ENCODE peak calls at places on chromosomes 3 and 15, in nine cellular contexts. H is stomach, X is transverse colon, Y is HepG2, L is sigmoid colon, I is GM12891, U is Panc1, J is suprapubic skin, O is HCT116. K is an unnamed sample.

GRCh38 chr3:12508316-12508715 is 24.0 kb downstream of the TSEN2 start:
- DNase-seq in H (no peak), X (peak), Y (no peak), L (peak), I (no peak), U (no peak), J (no peak), O (no peak), K (no peak)

GRCh38 chr3:120192579-120192978 is 92.4 kb downstream of the GPR156 start:
- DNase-seq in H (no peak), X (no peak), Y (no peak), L (no peak), I (no peak), U (no peak), J (no peak), O (no peak), K (no peak)

GRCh38 chr3:75232216-75232615 is 431.9 kb upstream of the FRG2C start:
- DNase-seq in H (no peak), X (no peak), Y (no peak), L (no peak), I (no peak), U (no peak), J (no peak), O (no peak), K (no peak)

GRCh38 chr3:55488398-55489055 is 1.4 kb upstream of the WNT5A start:
- DNase-seq in H (peak), X (peak), Y (no peak), L (peak), I (no peak), U (no peak), J (no peak), O (no peak), K (peak)

GRCh38 chr3:159158213-159158612 is 356.4 kb downstream of the MFSD1 start:
- DNase-seq in H (no peak), X (no peak), Y (no peak), L (no peak), I (no peak), U (no peak), J (no peak), O (peak), K (peak)

GRCh38 chr15:49418811-49419210 is 4.2 kb upstream of the FGF7 start:
- DNase-seq in H (no peak), X (no peak), Y (no peak), L (no peak), I (no peak), U (no peak), J (no peak), O (no peak), K (no peak)

GRCh38 chr3:108001457-108001856 is 89.4 kb downstream of the CD47 start:
- DNase-seq in H (no peak), X (peak), Y (no peak), L (no peak), I (no peak), U (no peak), J (no peak), O (no peak), K (no peak)

GRCh38 chr3:50241163-50241562 is 5.2 kb downstream of the GNAI2 start:
- DNase-seq in H (no peak), X (no peak), Y (no peak), L (no peak), I (no peak), U (no peak), J (no peak), O (no peak), K (peak)

GRCh38 chr3:15667484-15667883 is 65.9 kb downstream of the BTD start:
- DNase-seq in H (no peak), X (no peak), Y (no peak), L (no peak), I (no peak), U (no peak), J (no peak), O (no peak), K (no peak)

GRCh38 chr3:110738531-110738930 is 333.1 kb upstream of the NECTIN3 start:
- DNase-seq in H (no peak), X (no peak), Y (no peak), L (no peak), I (no peak), U (no peak), J (no peak), O (no peak), K (no peak)

GRCh38 chr3:169495569-169495968 is 167.9 kb downstream of the MECOM start:
- DNase-seq in H (no peak), X (no peak), Y (no peak), L (no peak), I (no peak), U (no peak), J (no peak), O (no peak), K (no peak)

GRCh38 chr3:76206351-76206750 is 421.0 kb upstream of the ZNF717 start:
- DNase-seq in H (no peak), X (no peak), Y (no peak), L (no peak), I (no peak), U (no peak), J (no peak), O (no peak), K (no peak)

GRCh38 chr15:90862964-90863721 is 5.2 kb upstream of the FURIN start:
- DNase-seq in H (no peak), X (no peak), Y (no peak), L (no peak), I (no peak), U (no peak), J (no peak), O (no peak), K (no peak)

GRCh38 chr3:149162007-149162406 is 32.6 kb downstream of the HPS3 start:
- DNase-seq in H (no peak), X (no peak), Y (no peak), L (no peak), I (no peak), U (no peak), J (no peak), O (no peak), K (no peak)

GRCh38 chr3:142315083-142315482 is 89.7 kb upstream of the GK5 start:
- DNase-seq in H (no peak), X (no peak), Y (peak), L (no peak), I (no peak), U (no peak), J (no peak), O (no peak), K (peak)

GRCh38 chr15:57010724-57011123 is 92.3 kb downstream of the TCF12 start:
- DNase-seq in H (no peak), X (no peak), Y (no peak), L (no peak), I (no peak), U (no peak), J (no peak), O (no peak), K (no peak)

GRCh38 chr3:72848703-72849081 is 447 bp upstream of the SHQ1 start:
- DNase-seq in H (no peak), X (no peak), Y (no peak), L (no peak), I (peak), U (no peak), J (no peak), O (no peak), K (no peak)

GRCh38 chr3:46472736-46473135 is 8.0 kb upstream of the LTF start:
- DNase-seq in H (no peak), X (no peak), Y (no peak), L (no peak), I (no peak), U (no peak), J (peak), O (no peak), K (no peak)

GRCh38 chr3:78990164-78990563 is 777.6 kb downstream of the ROBO1 start:
- DNase-seq in H (no peak), X (no peak), Y (no peak), L (no peak), I (no peak), U (no peak), J (no peak), O (no peak), K (no peak)

GRCh38 chr3:42369304-42369703 is 41.1 kb downstream of the LYZL4 start:
- DNase-seq in H (peak), X (peak), Y (no peak), L (peak), I (peak), U (no peak), J (peak), O (no peak), K (peak)

GRCh38 chr15:101510212-101511197 is 21.0 kb upstream of the PCSK6 start:
- DNase-seq in H (no peak), X (no peak), Y (no peak), L (no peak), I (no peak), U (no peak), J (no peak), O (no peak), K (no peak)

GRCh38 chr3:42262525-42262924 is 3.5 kb downstream of the CCK start:
- DNase-seq in H (no peak), X (no peak), Y (no peak), L (no peak), I (no peak), U (no peak), J (no peak), O (peak), K (no peak)

GRCh38 chr3:168618827-168619226 is 523.1 kb upstream of the GOLIM4 start:
- DNase-seq in H (no peak), X (no peak), Y (no peak), L (no peak), I (no peak), U (no peak), J (no peak), O (no peak), K (peak)

GRCh38 chr3:69084668-69085542 is at the start of gene ARL6IP5:
- DNase-seq in H (peak), X (peak), Y (peak), L (peak), I (no peak), U (no peak), J (peak), O (peak), K (peak)

GRCh38 chr3:79887203-79887602 is 119.4 kb upstream of the ROBO1 start:
- DNase-seq in H (no peak), X (no peak), Y (no peak), L (no peak), I (no peak), U (no peak), J (no peak), O (no peak), K (no peak)

GRCh38 chr3:38004415-38005075 is 14.0 kb downstream of the VILL start:
- DNase-seq in H (peak), X (peak), Y (peak), L (peak), I (no peak), U (no peak), J (no peak), O (peak), K (peak)

GRCh38 chr15:42138968-42139386 is 17.5 kb downstream of the PLA2G4F start:
- DNase-seq in H (peak), X (peak), Y (peak), L (peak), I (no peak), U (no peak), J (peak), O (no peak), K (no peak)

GRCh38 chr3:129036234-129037092 is 24.1 kb upstream of the GP9 start:
- DNase-seq in H (no peak), X (no peak), Y (no peak), L (no peak), I (no peak), U (no peak), J (no peak), O (no peak), K (no peak)

GRCh38 chr3:53822331-53822741 is 23.9 kb downstream of the CHDH start:
- DNase-seq in H (peak), X (no peak), Y (no peak), L (peak), I (no peak), U (no peak), J (peak), O (no peak), K (no peak)

GRCh38 chr15:76196286-76196948 is 114.9 kb downstream of the ETFA start:
- DNase-seq in H (peak), X (peak), Y (peak), L (peak), I (no peak), U (no peak), J (peak), O (peak), K (no peak)

GRCh38 chr3:183178833-183179549 is 16.5 kb upstream of the LAMP3 start:
- DNase-seq in H (peak), X (peak), Y (no peak), L (no peak), I (peak), U (no peak), J (no peak), O (no peak), K (peak)

GRCh38 chr3:157769378-157769777 is 266.2 kb upstream of the VEPH1 start:
- DNase-seq in H (no peak), X (no peak), Y (no peak), L (no peak), I (no peak), U (no peak), J (no peak), O (no peak), K (peak)

GRCh38 chr15:90934949-90935751 is at the start of gene UNC45A:
- DNase-seq in H (peak), X (peak), Y (peak), L (peak), I (peak), U (no peak), J (peak), O (peak), K (peak)

GRCh38 chr3:77134801-77135200 is 94.9 kb downstream of the ROBO2 start:
- DNase-seq in H (no peak), X (no peak), Y (no peak), L (no peak), I (no peak), U (no peak), J (no peak), O (no peak), K (no peak)

DNA sequence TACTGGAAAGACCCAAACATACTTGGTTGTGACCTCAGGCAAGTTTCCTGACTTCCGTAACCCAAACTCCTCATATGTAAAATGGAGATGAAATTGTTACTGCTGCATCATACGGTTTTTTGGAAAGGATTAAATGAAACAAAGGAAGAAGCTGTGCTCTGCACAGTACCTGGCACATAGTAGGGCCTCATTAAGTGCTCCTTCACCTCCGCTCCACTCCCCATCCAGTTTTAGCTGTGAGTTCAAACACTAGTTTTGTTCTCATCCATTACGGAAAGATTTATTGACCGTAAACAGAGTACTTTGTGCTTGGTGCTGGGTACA is 381 bp upstream of the ICE2 start:
- DNase-seq in H (no peak), X (no peak), Y (no peak), L (no peak), I (no peak), U (no peak), J (no peak), O (no peak), K (no peak)
- TF ChIP-seq POLR2AphosphoS5 in H (no peak), X (no peak), Y (no peak), L (no peak), I (no peak), U (no peak), J (no peak), O (no peak), K (no peak)

GRCh38 chr3:106255870-106256248 is 387.0 kb upstream of the CBLB start:
- DNase-seq in H (no peak), X (peak), Y (no peak), L (no peak), I (peak), U (no peak), J (no peak), O (no peak), K (no peak)
- TF ChIP-seq POLR2AphosphoS5 in H (no peak), X (no peak), Y (no peak), L (no peak), I (peak), U (no peak), J (no peak), O (no peak), K (no peak)

GRCh38 chr3:115862099-115862498 is 238.8 kb downstream of the GAP43 start:
- DNase-seq in H (no peak), X (no peak), Y (no peak), L (no peak), I (no peak), U (no peak), J (no peak), O (no peak), K (no peak)
- TF ChIP-seq POLR2AphosphoS5 in H (no peak), X (no peak), Y (no peak), L (no peak), I (no peak), U (no peak), J (no peak), O (no peak), K (no peak)

GRCh38 chr3:14329842-14330241 is 72.6 kb upstream of the SLC6A6 start:
- DNase-seq in H (no peak), X (no peak), Y (no peak), L (no peak), I (no peak), U (no peak), J (no peak), O (no peak), K (no peak)

GRCh38 chr3:14330508-14330907 is 71.9 kb upstream of the SLC6A6 start:
- DNase-seq in H (no peak), X (no peak), Y (no peak), L (no peak), I (no peak), U (no peak), J (no peak), O (no peak), K (no peak)

GRCh38 chr3:14328422-14328821 is 74.0 kb upstream of the SLC6A6 start:
- DNase-seq in H (no peak), X (no peak), Y (no peak), L (no peak), I (no peak), U (no peak), J (no peak), O (no peak), K (no peak)

GRCh38 chr3:14331273-14331672 is 71.1 kb upstream of the SLC6A6 start:
- DNase-seq in H (peak), X (peak), Y (no peak), L (no peak), I (no peak), U (no peak), J (no peak), O (no peak), K (no peak)

DNA sequence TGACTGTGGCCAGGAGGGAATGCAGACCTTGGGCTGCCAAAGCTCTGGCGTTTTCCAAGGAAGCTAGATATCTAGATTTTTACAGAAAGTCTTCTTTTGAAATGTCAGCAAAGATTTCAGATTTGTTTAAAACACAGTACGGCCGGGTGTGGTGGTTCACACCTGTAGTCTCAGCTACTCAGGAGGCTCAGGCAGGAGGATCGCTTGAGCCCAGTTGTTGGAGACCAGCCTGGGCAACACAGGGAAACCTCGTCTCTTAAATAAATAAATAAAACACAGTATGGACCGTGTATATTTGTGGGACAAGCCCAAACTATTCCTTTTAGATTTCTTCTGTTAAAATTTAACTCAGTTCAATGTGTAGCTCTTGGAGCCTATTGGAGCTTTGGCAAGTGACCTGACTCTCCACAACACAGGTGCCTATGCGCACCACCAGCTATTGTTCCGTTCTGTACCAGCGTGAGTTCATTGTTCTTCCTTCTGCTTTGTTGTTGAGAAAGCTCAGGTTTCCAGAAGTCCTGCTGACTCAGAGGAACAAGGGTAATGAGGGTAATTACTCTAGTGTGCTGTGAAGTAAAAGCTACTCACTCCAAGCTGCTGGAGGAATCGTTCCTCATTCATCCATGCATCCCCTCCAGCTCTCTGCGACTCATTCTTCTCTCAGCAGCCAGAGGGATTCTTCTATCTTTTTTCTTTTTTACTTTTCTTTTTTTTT is 73.1 kb upstream of the SLC6A6 start:
- DNase-seq in H (peak), X (peak), Y (no peak), L (no peak), I (no peak), U (no peak), J (no peak), O (no peak), K (peak)
- TF ChIP-seq POLR2AphosphoS5 in H (peak), X (no peak), Y (no peak), L (no peak), I (no peak), U (no peak), J (no peak), O (no peak), K (no peak)

GRCh38 chr3:102206506-102207145 is 228.2 kb upstream of the ZPLD1 start:
- DNase-seq in H (peak), X (peak), Y (no peak), L (peak), I (no peak), U (no peak), J (no peak), O (no peak), K (peak)
- TF ChIP-seq POLR2AphosphoS5 in H (no peak), X (peak), Y (no peak), L (peak), I (no peak), U (no peak), J (no peak), O (no peak), K (no peak)

DNA sequence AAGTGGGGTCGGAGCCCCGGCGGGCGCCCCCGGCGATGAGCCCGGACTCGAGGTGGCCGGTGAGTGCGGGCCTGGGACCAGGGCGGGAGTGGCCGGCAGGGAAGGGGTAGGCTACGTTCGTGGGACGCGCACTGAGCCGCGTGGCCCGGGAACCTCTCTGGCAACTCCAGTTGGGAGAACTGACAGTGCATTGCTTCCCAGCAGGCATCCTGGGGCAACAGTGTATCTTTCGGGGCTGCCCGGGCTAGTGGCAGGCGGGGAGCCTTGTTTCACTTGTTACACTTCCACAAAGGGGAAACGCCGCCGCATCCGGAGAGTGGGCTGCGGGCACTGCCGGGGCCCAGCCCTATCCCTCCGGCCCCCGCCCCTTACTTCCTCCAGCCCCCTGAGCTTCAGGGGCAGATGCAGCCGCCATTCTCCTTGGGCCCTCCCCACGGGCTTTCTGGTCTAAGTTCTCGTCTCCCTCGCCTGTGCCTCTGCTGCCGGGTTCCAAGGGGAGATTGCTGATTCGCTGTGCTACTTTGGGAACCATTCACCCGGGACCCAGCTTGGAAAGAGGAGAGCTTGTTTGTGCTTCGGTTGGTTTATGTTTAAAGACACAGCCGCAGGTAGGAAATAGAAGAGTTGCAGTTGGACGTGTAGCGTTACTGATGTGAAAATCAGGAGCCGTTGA is 681 bp downstream of the BRPF1 start:
- DNase-seq in H (peak), X (peak), Y (no peak), L (no peak), I (peak), U (no peak), J (no peak), O (no peak), K (peak)
- TF ChIP-seq POLR2AphosphoS5 in H (no peak), X (no peak), Y (no peak), L (no peak), I (no peak), U (no peak), J (no peak), O (no peak), K (no peak)

GRCh38 chr15:33026614-33027013 is 167.9 kb downstream of the FMN1 start:
- DNase-seq in H (no peak), X (no peak), Y (no peak), L (no peak), I (no peak), U (no peak), J (no peak), O (no peak), K (no peak)
- TF ChIP-seq POLR2AphosphoS5 in H (no peak), X (no peak), Y (no peak), L (no peak), I (no peak), U (no peak), J (no peak), O (no peak), K (no peak)

GRCh38 chr3:193872265-193872753 is 263.6 kb upstream of the HES1 start:
- DNase-seq in H (peak), X (peak), Y (peak), L (no peak), I (no peak), U (peak), J (no peak), O (peak), K (no peak)
- TF ChIP-seq POLR2AphosphoS5 in H (peak), X (peak), Y (no peak), L (no peak), I (no peak), U (peak), J (no peak), O (peak), K (no peak)